ENCODE peak calls at places on chromosomes 13 and 19, in eight cellular contexts. I is AG09309, W is MCF 10A, S is kidney, U is endothelial cell of umbilical vein, L is AG04449, O is suprapubic skin, Z is GM10248. X is an unnamed sample.

GRCh38 chr13:36244073-36244472 is 29.7 kb upstream of the SOHLH2 start:
- DNase-seq in L (no peak), Z (no peak), S (no peak), W (no peak), O (no peak), I (no peak), U (no peak), X (no peak)

GRCh38 chr19:11763117-11763516 is 3.7 kb upstream of the ZNF441 start:
- DNase-seq in I (no peak), S (no peak), Z (no peak), O (no peak), W (no peak), U (no peak), L (no peak), X (no peak)

GRCh38 chr13:95676100-95676774 is 702 bp upstream of the DNAJC3 start:
- DNase-seq in L (no peak), Z (no peak), W (peak; percentile 75), S (peak; percentile 53), I (peak; percentile 4), O (no peak), U (peak; percentile 71), X (no peak)

GRCh38 chr19:33393286-33394005 is 19.9 kb downstream of the CEBPG start:
- DNase-seq in Z (no peak), L (no peak), S (peak; percentile 75), W (no peak), O (no peak), U (no peak), I (no peak), X (no peak)

GRCh38 chr19:1214862-1215731 is 9.5 kb downstream of the STK11 start:
- DNase-seq in S (peak; percentile 89), L (no peak), U (no peak), W (peak; percentile 81), I (no peak), O (no peak), Z (no peak), X (no peak)

GRCh38 chr19:6020166-6020967 is 42.4 kb upstream of the RANBP3 start:
- DNase-seq in W (no peak), O (no peak), Z (no peak), S (peak; percentile 45), L (no peak), I (no peak), U (no peak), X (peak; percentile 78)

GRCh38 chr19:42267644-42268141 is 1.4 kb upstream of the CIC start:
- DNase-seq in U (no peak), L (no peak), S (peak; percentile 65), O (no peak), Z (no peak), W (no peak), I (no peak), X (no peak)

GRCh38 chr13:42876270-42876714 is 94.9 kb downstream of the FAM216B start:
- DNase-seq in W (no peak), I (no peak), S (no peak), U (no peak), O (no peak), Z (peak; percentile 76), L (no peak), X (no peak)

DNA sequence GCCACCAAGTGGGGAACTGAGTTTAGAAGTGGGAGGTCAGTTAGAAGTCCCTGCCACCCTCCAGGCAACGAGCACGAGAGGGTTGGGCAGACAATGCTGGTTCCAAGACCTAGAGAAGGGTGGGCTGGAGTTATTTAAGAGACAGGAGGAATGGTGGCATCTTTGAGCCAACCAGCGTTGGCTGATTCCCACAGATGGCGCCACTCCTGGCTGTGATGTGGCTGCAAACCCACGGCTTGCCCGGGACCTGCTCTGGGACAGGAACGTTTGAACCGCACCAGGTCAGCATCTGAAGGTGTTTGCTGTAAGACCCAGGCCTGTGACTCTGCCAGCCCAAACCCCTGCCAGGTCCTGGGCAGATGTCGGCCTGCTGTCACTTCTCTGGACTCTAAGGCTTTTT is 42.8 kb downstream of the BICRA start:
- DNase-seq in O (no peak), L (no peak), U (no peak), W (no peak), Z (no peak), S (no peak), I (no peak), X (no peak)
- TF ChIP-seq CTCF in O (no peak), L (no peak), U (no peak), W (no peak), Z (no peak), S (no peak), I (no peak), X (no peak)

DNA sequence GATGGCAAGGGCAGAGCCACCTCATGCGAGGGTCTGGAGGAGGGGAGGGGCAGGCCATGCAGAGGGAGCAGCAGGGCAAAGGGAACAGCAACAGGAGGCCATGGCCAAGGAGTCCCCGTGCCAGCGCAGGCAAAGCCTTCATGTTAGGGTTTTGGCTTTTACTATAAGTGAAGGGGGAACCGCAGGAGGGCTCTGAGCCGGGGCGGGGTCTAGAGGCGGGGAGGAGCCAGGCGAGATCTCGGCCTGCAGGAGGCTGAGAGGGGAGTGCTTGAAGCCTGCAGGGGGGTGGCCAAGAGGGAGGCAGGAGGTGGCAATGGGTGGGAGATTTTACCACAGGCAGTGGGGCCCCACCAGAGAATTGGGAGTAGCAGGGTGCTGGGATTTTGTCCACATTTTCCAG is 6.3 kb downstream of the ARHGAP33 start:
- DNase-seq in W (no peak), U (no peak), S (no peak), O (no peak), I (no peak), Z (no peak), L (no peak), X (no peak)
- TF ChIP-seq CTCF in W (no peak), U (no peak), S (no peak), O (no peak), I (no peak), Z (no peak), L (no peak), X (no peak)

GRCh38 chr13:101150998-101151397 is 265.3 kb downstream of the NALCN start:
- DNase-seq in Z (no peak), S (no peak), W (no peak), I (no peak), L (no peak), O (no peak), U (peak; percentile 9), X (no peak)

GRCh38 chr13:101152184-101152583 is 264.1 kb downstream of the NALCN start:
- DNase-seq in U (no peak), O (no peak), I (no peak), L (no peak), S (no peak), Z (no peak), W (no peak), X (no peak)

GRCh38 chr13:101157261-101157660 is 259.0 kb downstream of the NALCN start:
- DNase-seq in I (no peak), W (no peak), O (no peak), Z (no peak), S (no peak), U (no peak), L (no peak), X (no peak)

DNA sequence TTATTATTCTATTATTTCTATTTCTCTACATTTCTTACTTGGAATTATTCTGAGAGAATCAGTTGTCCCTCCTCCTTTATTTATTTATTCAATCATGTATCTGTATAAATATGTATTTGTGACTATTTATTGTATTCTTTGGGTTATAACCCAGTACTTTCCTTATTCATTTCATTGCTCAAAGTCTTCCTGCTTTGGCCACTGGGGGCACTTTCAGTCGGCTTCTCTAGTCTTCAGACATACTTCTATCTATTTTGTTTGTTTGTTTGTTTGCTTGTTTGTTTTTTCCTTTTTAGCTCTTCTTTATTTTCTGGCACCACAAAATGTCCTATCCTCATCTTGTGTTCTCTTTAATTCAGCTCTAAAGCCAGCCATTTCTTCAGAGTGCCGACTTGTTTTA is 260.4 kb downstream of the NALCN start:
- DNase-seq in Z (no peak), L (no peak), W (peak; percentile 20), S (no peak), O (no peak), U (no peak), I (no peak), X (no peak)
- TF ChIP-seq CTCF in Z (peak; percentile 15), L (no peak), W (peak; percentile 29), S (peak; percentile 5), O (no peak), U (peak; percentile 35), I (peak; percentile 45), X (peak; percentile 70)

GRCh38 chr19:4622695-4623421 is 16.5 kb upstream of the TNFAIP8L1 start:
- DNase-seq in W (no peak), I (no peak), L (no peak), U (no peak), S (no peak), O (no peak), Z (no peak), X (no peak)
- TF ChIP-seq CTCF in W (no peak), I (no peak), L (no peak), U (no peak), S (no peak), O (no peak), Z (no peak), X (peak; percentile 61)

X was measured in chondrocyte.